ENCODE peak calls at places on chromosomes 2 and 18, in four cellular contexts. X, O, T and E are unnamed samples. For H3K9me3 and H3K27me3, the result is how much of the 10 kb centered on the place peaks cover.

GRCh38 chr2:187581125-187581896 is 27.1 kb upstream of the TFPI start:
- DNase-seq in O (no peak), T (no peak), X (peak), E (peak)

GRCh38 chr2:9806298-9806610 is 37.0 kb upstream of the TAF1B start:
- DNase-seq in O (no peak), X (no peak), T (no peak), E (no peak)

GRCh38 chr2:148523315-148523714 is 121.2 kb upstream of the EPC2 start:
- DNase-seq in O (no peak), X (no peak), T (no peak), E (no peak)

GRCh38 chr18:7568426-7568825 is 1.3 kb downstream of the PTPRM start:
- DNase-seq in X (no peak), T (peak), O (no peak), E (peak)

GRCh38 chr18:3248670-3249359 is 1.2 kb downstream of the MYL12A start:
- DNase-seq in X (peak), T (no peak), O (no peak), E (no peak)

GRCh38 chr2:203338322-203338721 is 10.1 kb downstream of the ABI2 start:
- DNase-seq in X (no peak), T (no peak), O (no peak), E (no peak)

GRCh38 chr2:167708998-167709397 is 538.4 kb downstream of the STK39 start:
- DNase-seq in T (no peak), O (no peak), X (no peak), E (no peak)

GRCh38 chr2:105711394-105711793 is 33.3 kb upstream of the NCK2 start:
- DNase-seq in O (no peak), X (no peak), T (no peak), E (no peak)

GRCh38 chr18:13566941-13567762 is 159.2 kb downstream of the FAM210A start:
- DNase-seq in O (no peak), X (no peak), T (peak), E (no peak)

GRCh38 chr2:71479261-71479660 is 25.9 kb downstream of the DYSF start:
- DNase-seq in X (no peak), T (no peak), O (no peak), E (no peak)

GRCh38 chr2:229376866-229377265 is 105.8 kb upstream of the PID1 start:
- DNase-seq in X (no peak), O (no peak), T (no peak), E (no peak)

GRCh38 chr2:234146087-234146826 is 95.8 kb downstream of the SPP2 start:
- DNase-seq in O (no peak), X (no peak), T (no peak), E (peak)

GRCh38 chr2:54728669-54729120 is 5.2 kb downstream of the EML6 start:
- DNase-seq in T (peak), X (no peak), O (no peak), E (peak)

GRCh38 chr2:72919414-72920316 is 2.3 kb downstream of the EMX1 start:
- DNase-seq in T (no peak), O (no peak), X (no peak), E (no peak)

GRCh38 chr2:128374001-128374710 is 55.5 kb upstream of the HS6ST1 start:
- DNase-seq in X (no peak), T (no peak), O (no peak), E (no peak)

GRCh38 chr2:88554189-88554588 is 73.1 kb downstream of the EIF2AK3 start:
- DNase-seq in O (no peak), T (no peak), X (no peak), E (no peak)

GRCh38 chr18:2627821-2628276 is 27.7 kb upstream of the SMCHD1 start:
- DNase-seq in T (no peak), X (no peak), O (no peak), E (no peak)

GRCh38 chr2:11446733-11447248 is 19.2 kb downstream of the E2F6 start:
- DNase-seq in X (peak), T (peak), O (no peak), E (peak)

GRCh38 chr18:66635342-66635741 is 31.5 kb upstream of the CDH19 start:
- DNase-seq in T (no peak), O (no peak), X (no peak), E (no peak)

GRCh38 chr2:240494194-240494793 is 58.8 kb downstream of the GPC1 start:
- DNase-seq in O (no peak), T (no peak), X (no peak), E (no peak)

GRCh38 chr2:240491483-240491882 is 56.0 kb downstream of the GPC1 start:
- DNase-seq in O (no peak), T (no peak), X (no peak), E (no peak)
- H3K9me3 ChIP-seq in O (under half), T (under half), X (under half), E (under half)

GRCh38 chr2:226793615-226794014 is 6.0 kb downstream of the IRS1 start:
- DNase-seq in T (no peak), O (no peak), X (no peak), E (no peak)
- H3K4me3 ChIP-seq in T (no peak), O (peak), X (no peak), E (peak)

GRCh38 chr2:44807344-44808025 is 134.0 kb upstream of the SIX3 start:
- DNase-seq in T (no peak), X (no peak), O (no peak), E (no peak)
- H3K27me3 ChIP-seq in T (half or more), X (under half), O (half or more), E (under half)

GRCh38 chr2:171432206-171432968 is 1.4 kb downstream of the METTL8 start:
- DNase-seq in T (no peak), X (no peak), O (no peak), E (no peak)
- H3K9me3 ChIP-seq in T (under half), X (under half), O (under half), E (under half)

GRCh38 chr2:133641497-133641896 is 73.2 kb upstream of the NCKAP5 start:
- DNase-seq in O (no peak), T (no peak), X (no peak), E (no peak)
- H3K4me3 ChIP-seq in O (no peak), T (no peak), X (no peak), E (no peak)

DNA sequence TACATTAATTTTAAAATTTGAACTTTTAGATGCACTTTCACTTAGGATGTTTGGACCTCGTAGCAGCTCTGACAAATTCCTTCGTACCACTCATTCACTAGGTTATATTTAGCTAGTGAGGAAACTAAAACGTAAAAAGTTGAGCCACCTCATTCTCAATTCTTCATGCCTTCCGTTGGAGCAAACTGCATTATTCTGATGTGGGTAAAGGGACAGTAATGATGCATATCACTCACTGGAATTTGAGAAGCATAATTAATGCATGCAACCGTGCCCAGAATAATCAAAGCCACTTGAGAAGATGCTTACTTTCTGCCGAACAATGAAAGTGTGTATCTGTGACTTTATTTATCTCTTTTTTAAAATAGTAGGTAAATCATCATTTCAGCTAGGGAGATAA is 2.2 kb downstream of the CNOT9 start:
- DNase-seq in O (no peak), X (no peak), T (no peak), E (no peak)
- H3K27me3 ChIP-seq in O (under half), X (under half), T (under half), E (under half)

DNA sequence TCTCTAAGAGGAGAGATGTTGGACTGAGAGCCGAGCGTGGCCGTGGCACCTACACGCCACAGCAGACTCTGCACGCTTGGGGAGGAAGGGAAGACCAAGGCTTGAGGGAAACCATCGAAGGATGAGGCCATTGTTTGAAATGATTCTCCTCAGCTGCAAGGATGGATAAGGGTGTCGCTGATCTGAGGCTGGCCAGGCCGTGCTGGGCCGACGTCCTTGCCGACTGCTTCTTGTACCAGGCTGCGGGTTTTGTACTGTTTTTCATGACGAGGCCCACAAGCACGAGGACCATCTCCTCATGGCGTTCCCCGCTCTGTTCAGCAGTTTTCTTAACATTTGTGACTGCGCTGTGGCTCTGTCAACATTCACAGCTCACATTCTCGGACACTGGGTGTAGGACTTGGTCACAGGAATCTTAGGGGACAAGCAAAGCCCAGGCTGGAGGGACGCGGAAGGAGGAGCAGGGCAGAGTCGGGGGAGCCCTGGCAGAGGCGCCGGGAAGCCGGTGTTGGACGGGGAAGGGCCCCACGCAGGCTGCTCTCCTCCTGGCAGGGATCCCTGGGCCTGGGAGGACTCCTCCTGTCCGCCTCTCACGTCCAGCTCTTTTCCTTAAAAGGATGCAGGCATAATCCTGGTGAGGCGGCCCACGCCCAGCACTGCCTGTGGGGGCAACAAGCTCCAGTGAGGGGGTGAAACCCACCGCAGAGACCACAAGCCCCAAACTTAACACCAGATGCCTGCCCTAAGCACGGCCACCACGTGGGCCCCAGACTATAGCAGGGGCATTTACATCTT is 259.0 kb upstream of the SALL3 start:
- DNase-seq in X (no peak), O (no peak), T (no peak), E (no peak)
- H3K9me3 ChIP-seq in X (under half), O (under half), T (under half), E (under half)